ENCODE peak calls at places on chromosomes 7 and 10, in four cellular contexts. E is psoas muscle, C is epithelial cell of esophagus, I is astrocyte. A is an unnamed sample.

GRCh38 chr10:34116780-34117179 is 698.3 kb downstream of the PARD3 start:
- DNase-seq in E (no peak), C (no peak), I (no peak), A (no peak)

GRCh38 chr10:60917331-60918280 is 26.4 kb downstream of the RHOBTB1 start:
- DNase-seq in E (no peak), C (peak), I (peak), A (no peak)

GRCh38 chr7:33707427-33707826 is 197.9 kb upstream of the BMPER start:
- DNase-seq in E (no peak), C (no peak), I (no peak), A (no peak)

GRCh38 chr7:131042269-131043160 is 285.2 kb upstream of the MKLN1 start:
- DNase-seq in E (no peak), C (no peak), I (no peak), A (peak)

GRCh38 chr7:114554781-114555537 is 140.3 kb downstream of the FOXP2 start:
- DNase-seq in E (no peak), C (peak), I (peak), A (peak)

GRCh38 chr7:732556-732955 is 5.5 kb upstream of the PRKAR1B start:
- DNase-seq in E (no peak), C (no peak), I (no peak), A (no peak)

GRCh38 chr10:99984635-99985034 is 25.1 kb downstream of the DNMBP start:
- DNase-seq in E (no peak), C (no peak), I (no peak), A (no peak)

GRCh38 chr10:80988755-80989154 is 451.1 kb downstream of the SH2D4B start:
- DNase-seq in E (no peak), C (no peak), I (no peak), A (no peak)

GRCh38 chr10:127243490-127244272 is 47.3 kb upstream of the INSYN2A start:
- DNase-seq in E (no peak), C (peak), I (peak), A (peak)

DNA sequence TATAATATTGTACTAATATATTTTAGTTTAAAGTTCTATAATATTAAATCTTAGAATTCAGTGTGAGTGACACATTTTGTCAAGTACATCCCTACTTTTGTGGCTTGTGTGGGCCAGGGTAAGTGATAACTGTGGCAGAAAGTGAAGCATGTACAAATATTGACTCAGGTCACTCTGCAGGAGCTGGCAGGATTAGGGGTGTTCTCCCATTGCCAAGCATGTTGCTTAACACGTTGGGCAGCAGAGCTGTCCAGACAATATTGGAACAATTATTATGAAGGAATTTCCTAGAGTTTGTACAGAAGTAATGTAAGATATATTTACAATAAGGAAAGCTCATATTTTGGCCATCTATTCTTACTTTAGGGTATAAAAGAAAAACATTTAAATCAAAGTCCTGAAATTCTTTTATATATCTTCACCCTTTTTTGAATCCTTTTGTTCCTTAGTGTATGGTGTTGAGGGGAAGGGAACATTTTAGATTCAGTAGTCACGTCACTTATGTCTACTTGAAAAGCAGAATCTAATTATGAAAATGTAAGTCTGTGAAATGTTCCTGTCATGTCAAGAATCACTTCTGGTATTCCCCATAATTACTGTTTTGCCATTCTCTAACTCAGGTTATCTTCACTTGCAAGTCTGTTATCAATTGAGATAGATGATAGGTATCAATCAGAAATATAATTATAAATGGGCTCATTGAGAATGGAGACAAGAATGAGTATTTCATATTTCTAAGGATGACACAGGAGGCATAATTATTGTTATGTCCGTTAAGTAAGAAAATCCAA is 4.1 kb downstream of the HDAC9 start:
- DNase-seq in E (peak), C (peak), I (no peak), A (no peak)
- H3K4me3 ChIP-seq in E (peak), C (no peak), I (no peak), A (no peak)

DNA sequence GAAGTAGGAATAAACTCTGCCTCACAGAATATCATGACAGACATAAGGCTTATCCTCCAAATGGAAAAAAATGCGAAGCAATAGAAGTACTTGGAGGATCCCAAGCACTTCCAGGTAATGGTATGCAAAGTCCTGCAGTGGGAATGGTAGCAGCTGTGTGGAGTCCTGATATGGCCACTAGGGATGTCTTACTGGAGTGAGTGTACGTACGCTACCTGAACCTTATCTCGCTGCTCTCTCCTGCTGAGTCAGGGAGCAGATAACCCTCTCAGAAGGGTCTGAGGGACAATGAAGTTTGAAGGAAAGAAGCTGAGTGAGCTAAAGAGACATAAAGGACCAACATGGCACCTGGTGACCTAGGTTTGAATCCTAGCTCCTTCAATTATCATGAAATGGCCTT is 42.2 kb downstream of the CH25H start:
- DNase-seq in E (no peak), C (no peak), I (no peak), A (no peak)
- TF ChIP-seq CTCF in E (no peak), C (no peak), I (no peak), A (no peak)

GRCh38 chr10:125137601-125138438 is 22.5 kb downstream of the CTBP2 start:
- DNase-seq in E (no peak), C (no peak), I (no peak), A (no peak)
- H3K4me3 ChIP-seq in E (peak), C (no peak), I (no peak), A (no peak)

DNA sequence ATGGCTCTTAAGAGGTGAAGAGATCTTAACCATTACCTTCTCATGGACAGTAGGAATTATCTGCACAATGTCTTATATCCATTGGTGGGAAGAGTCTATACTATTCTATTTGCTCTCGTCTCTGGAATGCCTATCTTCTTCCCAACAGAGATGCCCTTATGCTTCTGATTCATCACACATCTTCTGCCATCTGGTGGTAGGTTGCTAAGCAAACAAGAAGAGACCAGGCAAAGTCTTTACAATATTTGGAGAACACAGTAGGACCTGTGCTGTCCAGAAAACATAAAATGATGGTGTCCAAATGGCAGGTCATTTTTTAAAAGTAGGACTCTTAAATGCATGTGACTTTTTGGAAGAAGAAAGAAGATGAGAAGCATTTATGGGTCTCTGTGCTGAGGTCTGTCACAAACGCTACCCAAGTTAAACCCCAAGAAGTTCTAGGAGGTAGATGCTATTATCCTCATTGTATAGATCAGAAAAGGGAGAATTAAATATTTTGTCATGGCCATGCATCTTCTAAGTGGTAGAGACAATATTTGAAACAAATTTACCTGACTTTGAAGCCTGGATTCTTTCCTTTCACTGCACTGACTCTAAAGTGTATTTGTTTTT is 67.8 kb upstream of the NXPH1 start:
- DNase-seq in E (no peak), C (peak), I (no peak), A (no peak)
- TF ChIP-seq CTCF in E (no peak), C (peak), I (no peak), A (no peak)

DNA sequence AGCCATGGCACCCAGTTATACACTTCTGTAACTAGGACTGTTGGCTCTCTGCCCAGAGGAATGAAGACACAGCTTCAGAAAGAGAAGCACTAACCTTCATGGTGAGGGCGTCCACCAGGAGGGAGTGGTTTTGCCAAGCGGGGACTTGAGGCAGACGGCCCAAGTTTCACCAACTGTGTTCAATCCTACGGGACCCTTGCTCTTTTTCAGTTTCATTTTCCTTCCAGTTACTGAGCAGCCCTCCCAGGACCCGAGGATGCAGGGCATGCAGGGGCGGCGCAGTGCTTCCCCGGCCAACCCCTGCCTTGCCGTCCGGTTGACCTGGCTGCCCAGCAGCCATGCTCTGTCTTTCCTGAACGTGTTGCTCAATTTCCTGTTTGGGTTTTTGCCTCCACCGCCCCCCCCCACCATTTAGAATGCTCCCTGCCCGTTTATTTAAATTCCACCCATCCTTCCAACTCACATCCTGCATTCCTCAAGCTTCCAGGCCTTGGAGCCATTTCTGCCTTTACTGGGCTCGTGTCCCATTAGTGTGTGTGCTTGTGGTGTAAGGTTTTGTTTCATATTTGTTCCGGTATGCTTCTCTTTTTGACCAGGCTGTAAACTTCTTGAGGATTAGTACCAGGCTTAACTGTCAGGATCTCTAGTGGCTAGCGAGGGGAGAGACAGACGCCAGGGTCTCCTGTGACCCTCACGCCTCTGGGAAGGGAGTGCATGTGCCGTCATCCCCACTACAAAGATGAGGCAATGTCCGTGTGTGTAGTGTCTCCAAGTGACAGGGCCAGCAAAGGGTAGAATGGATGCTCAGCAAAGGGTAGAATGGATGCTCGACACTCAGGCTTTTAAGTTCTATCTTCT is 31.6 kb downstream of the IL15RA start:
- DNase-seq in E (peak), C (peak), I (peak), A (peak)
- H3K4me3 ChIP-seq in E (peak), C (no peak), I (peak), A (peak)

GRCh38 chr7:28836661-28837060 is 121.5 kb downstream of the TRIL start:
- DNase-seq in E (no peak), C (no peak), I (no peak), A (peak)
- TF ChIP-seq CTCF in E (no peak), C (no peak), I (no peak), A (no peak)

GRCh38 chr10:122021421-122021820 is 32.5 kb downstream of the TACC2 start:
- DNase-seq in E (no peak), C (peak), I (no peak), A (peak)
- H3K4me3 ChIP-seq in E (peak), C (peak), I (no peak), A (no peak)